ENCODE peak calls at places on chromosomes 12 and 14, in five cellular contexts. H, B, U, D and G are unnamed samples.

GRCh38 chr12:34605955-34606748 is 583.9 kb downstream of the ALG10 start:
- DNase-seq in H (no peak), B (no peak), U (no peak), D (no peak), G (no peak)

GRCh38 chr12:50117057-50117622 is 5.1 kb downstream of the COX14 start:
- DNase-seq in H (no peak), B (no peak), U (no peak), D (no peak), G (no peak)

GRCh38 chr12:126159139-126159538 is 1093.9 kb downstream of the AACS start:
- DNase-seq in H (no peak), B (no peak), U (no peak), D (no peak), G (no peak)

GRCh38 chr14:104888489-104889373 is 23.7 kb downstream of the CEP170B start:
- DNase-seq in H (no peak), B (no peak), U (no peak), D (no peak), G (no peak)

GRCh38 chr14:94129758-94130414 is 482 bp upstream of the IFI27L2 start:
- DNase-seq in H (peak), B (no peak), U (peak), D (peak), G (peak)

GRCh38 chr12:80445083-80445482 is 1.0 kb downstream of the PTPRQ start:
- DNase-seq in H (peak), B (no peak), U (peak), D (no peak), G (no peak)

GRCh38 chr12:66663605-66664004 is 15.3 kb downstream of the GRIP1 start:
- DNase-seq in H (no peak), B (no peak), U (no peak), D (no peak), G (no peak)

GRCh38 chr12:52426034-52426433 is 8.1 kb downstream of the KRT75 start:
- DNase-seq in H (no peak), B (no peak), U (no peak), D (no peak), G (no peak)

GRCh38 chr12:47095446-47096236 is 15.9 kb upstream of the AMIGO2 start:
- DNase-seq in H (peak), B (no peak), U (peak), D (no peak), G (peak)

GRCh38 chr12:20492251-20492728 is 124.0 kb downstream of the PDE3A start:
- DNase-seq in H (peak), B (peak), U (peak), D (no peak), G (peak)

GRCh38 chr12:27818421-27818918 is 38.4 kb upstream of the MANSC4 start:
- DNase-seq in H (no peak), B (no peak), U (no peak), D (peak), G (no peak)

GRCh38 chr12:42382013-42382696 is 56.2 kb downstream of the PPHLN1 start:
- DNase-seq in H (peak), B (peak), U (no peak), D (no peak), G (peak)

DNA sequence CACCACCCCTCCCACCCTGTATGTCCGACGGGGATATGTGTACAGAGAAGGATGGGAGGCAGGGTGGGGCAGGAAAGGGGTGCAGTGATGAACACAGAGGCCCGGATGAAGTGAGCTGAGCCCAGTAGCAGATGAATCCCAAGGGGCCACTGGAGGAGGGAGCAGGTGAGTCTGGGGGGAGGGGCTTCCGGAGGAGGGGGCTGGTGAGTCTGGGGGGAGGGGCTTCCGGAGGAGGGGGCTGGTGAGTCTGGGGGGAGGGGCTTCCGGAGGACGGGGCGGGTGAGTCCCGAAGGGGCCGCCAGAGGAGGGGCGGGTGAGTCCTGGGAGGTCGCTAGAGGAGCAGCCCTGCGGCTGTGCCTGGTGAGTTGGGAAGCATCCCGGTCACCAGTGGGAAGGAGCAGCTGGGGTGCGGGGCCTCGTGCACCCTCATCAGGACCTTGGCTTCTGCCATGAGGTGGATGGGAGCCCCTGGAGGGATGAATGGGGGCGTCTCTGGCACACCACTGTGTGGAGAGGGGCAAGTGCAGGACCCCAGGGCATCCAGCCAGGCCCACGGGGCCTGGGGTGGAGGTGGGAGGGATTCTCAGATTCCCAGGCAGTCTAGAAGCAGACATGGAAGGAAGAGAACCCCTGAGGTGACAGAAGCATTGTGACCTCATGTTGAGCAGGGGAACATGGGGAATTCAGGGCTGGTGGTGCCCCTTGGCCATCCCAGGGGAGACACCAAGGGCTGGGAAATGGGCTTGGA is 14.0 kb downstream of the BEGAIN start:
- DNase-seq in H (no peak), B (no peak), U (no peak), D (no peak), G (no peak)
- H3K4me3 ChIP-seq in H (no peak), B (no peak), U (no peak), D (no peak), G (no peak)

GRCh38 chr12:54414191-54414525 is 4.9 kb downstream of the ITGA5 start:
- DNase-seq in H (no peak), B (no peak), U (no peak), D (no peak), G (no peak)
- H3K4me3 ChIP-seq in H (no peak), B (peak), U (no peak), D (no peak), G (no peak)

DNA sequence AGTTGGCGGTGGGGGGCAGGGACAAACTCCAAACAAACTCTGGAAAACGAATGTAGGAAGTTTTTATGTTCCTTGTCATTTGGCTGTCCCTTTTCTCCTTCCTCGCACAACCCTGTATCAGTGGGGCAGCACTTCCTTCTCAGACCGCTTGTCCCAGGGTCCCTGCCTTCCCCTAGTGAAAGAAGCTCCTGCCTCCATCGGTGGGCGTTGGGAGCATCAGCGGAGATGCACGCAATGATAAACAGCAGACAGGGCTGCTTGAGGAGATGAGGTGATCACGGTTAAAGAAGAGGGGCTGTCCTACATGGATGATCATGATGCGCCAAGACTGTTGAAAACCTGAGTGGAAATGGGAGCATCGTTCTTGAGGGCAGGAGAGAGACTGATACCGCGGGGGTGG is 620 bp downstream of the C1S start:
- DNase-seq in H (no peak), B (no peak), U (no peak), D (no peak), G (no peak)
- H3K4me3 ChIP-seq in H (peak), B (no peak), U (no peak), D (no peak), G (peak)

DNA sequence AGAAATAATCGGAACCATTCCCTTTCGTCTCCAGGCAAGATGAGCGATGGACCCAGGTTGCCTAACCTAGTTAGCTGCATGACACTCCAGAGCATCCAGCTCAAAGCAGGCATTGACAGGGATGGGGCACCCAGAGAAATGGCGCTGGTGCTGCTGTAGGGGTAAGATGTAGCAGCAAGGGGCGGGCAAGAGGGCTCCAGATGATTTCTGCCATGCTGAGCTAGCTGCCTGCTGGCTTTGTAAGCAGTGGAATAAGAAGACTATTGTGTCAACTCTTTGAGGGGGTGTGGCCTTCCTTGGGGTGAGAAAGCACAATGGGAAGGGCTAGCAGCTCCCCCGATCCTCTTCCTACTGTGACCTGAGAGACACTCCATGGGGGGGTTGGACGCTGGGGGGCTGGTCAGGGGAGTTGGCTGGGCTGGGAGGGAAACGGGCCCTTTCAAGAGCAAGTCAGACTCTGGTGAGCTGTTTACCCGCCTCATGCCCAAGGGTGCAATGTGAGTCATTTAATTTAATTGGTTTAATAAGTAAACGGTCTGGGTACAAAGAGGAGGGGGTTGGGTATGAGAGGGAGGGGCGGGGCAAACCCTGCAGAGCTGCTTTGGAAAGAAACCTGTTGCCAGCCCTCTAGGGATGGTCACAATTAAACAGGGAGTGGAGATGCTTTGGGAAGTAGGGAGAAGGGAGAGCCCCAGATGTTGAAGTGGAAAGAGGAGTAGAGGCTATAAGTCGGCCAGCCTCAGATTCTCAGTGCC is 50.5 kb downstream of the B4GALNT3 start:
- DNase-seq in H (no peak), B (no peak), U (no peak), D (peak), G (no peak)
- H3K4me3 ChIP-seq in H (no peak), B (no peak), U (no peak), D (no peak), G (no peak)

DNA sequence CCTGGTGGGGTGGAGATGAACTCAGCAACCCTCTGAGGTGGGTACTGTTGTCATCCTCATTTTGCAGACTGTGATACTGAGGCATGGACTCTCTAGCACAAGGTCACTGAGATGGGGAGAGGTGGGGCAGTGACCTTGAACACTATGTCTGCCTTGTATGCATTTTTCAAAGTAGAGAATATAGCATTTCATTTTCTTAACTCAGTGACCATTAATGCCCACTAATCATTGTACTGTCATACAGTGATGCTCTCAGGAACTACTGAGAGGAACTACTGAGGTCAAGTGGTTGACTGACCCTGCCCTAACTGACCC is 2.1 kb downstream of the L3HYPDH start:
- DNase-seq in H (no peak), B (no peak), U (no peak), D (no peak), G (no peak)
- H3K4me3 ChIP-seq in H (peak), B (no peak), U (peak), D (no peak), G (no peak)

DNA sequence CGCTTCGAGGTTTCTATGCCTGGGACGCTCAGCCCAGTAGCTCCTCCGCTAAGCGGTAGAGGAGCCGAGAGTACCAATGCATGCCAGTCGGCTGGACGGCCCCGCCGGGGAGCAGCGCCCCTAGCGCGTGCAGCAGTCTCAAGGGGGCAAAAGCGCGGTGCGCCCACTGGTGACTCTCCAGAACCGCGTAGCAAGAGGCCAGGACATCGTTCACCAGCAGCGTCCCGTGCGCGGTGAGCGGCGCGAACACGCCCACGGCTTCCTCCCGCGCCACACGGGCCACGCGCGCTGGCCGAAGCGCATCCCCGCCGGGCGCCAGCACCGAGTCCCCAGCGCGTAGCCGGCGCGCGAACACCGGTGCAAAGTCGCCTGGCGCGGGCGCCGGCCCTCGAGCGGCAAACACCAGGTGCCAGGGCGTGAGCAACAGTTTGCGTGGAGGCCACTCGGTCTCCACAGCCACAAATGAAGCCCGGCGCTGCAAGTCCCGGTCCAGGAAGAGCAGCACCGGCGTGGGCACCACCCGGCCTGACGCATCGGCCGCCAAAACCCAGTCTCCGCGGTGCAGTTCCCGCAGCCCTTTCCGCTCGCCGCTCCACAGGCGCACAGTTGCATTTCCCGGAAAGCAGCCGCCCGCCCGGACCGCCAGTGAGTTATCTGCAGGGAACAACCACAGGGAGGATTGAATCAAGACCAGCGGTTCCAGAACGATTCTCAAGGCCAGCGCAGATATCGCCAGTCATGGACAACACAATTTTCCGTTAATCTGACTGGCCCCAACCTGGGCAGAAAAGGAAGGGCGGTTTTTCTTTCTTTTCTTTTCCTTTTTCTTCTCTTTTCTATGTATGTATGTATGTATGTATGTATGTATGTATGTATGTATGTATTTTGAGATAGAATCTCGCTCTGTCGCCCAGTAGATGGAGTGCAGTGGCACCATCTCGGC is 4.5 kb downstream of the DHH start:
- DNase-seq in H (peak), B (peak), U (peak), D (peak), G (peak)
- H3K4me3 ChIP-seq in H (peak), B (peak), U (peak), D (no peak), G (peak)

GRCh38 chr12:60704171-60704914 is 1108.5 kb downstream of the SLC16A7 start:
- DNase-seq in H (no peak), B (no peak), U (no peak), D (no peak), G (no peak)

GRCh38 chr12:60714141-60714900 is 1118.5 kb downstream of the SLC16A7 start:
- DNase-seq in H (no peak), B (no peak), U (no peak), D (no peak), G (no peak)

GRCh38 chr12:60710246-60710645 is 1114.4 kb downstream of the SLC16A7 start:
- DNase-seq in H (no peak), B (no peak), U (no peak), D (no peak), G (no peak)
- H3K4me3 ChIP-seq in H (no peak), B (no peak), U (no peak), D (no peak), G (no peak)